ENCODE peak calls at places on chromosomes 7 and 10, in nine cellular contexts. C, X, A, T, U, K, E, V and F are unnamed samples.

GRCh38 chr7:114793155-114793849 is 128.6 kb upstream of the MDFIC start:
- DNase-seq in K (no peak), C (no peak), U (no peak), V (no peak), E (no peak), T (no peak), X (no peak), A (no peak), F (no peak)

GRCh38 chr7:53984776-53985175 is 557.4 kb upstream of the VSTM2A start:
- DNase-seq in U (no peak), X (no peak), K (peak), V (no peak), C (no peak), T (no peak), E (no peak), A (no peak), F (no peak)

GRCh38 chr7:99371376-99371920 is 3.1 kb upstream of the ARPC1B start:
- DNase-seq in E (no peak), X (no peak), V (no peak), A (no peak), U (no peak), C (no peak), T (no peak), K (no peak), F (no peak)

GRCh38 chr10:6563720-6564119 is 16.4 kb downstream of the PRKCQ start:
- DNase-seq in X (no peak), A (no peak), C (no peak), E (no peak), V (no peak), U (no peak), T (no peak), K (no peak), F (no peak)

GRCh38 chr7:91694221-91694856 is 186.2 kb downstream of the MTERF1 start:
- DNase-seq in X (no peak), K (no peak), U (no peak), V (no peak), C (no peak), A (no peak), E (no peak), T (no peak), F (no peak)

GRCh38 chr10:122323941-122324675 is 50.4 kb upstream of the PLEKHA1 start:
- DNase-seq in A (no peak), U (no peak), V (no peak), K (no peak), E (no peak), X (no peak), T (no peak), C (no peak), F (no peak)

GRCh38 chr10:58582045-58582444 is 69.4 kb downstream of the BICC1 start:
- DNase-seq in A (no peak), K (no peak), X (no peak), V (no peak), T (no peak), U (no peak), E (no peak), C (no peak), F (no peak)

GRCh38 chr10:625751-626711 is 63.4 kb downstream of the DIP2C start:
- DNase-seq in T (no peak), E (no peak), X (no peak), A (no peak), V (no peak), K (no peak), U (no peak), C (no peak), F (no peak)

GRCh38 chr7:11026452-11027359 is 53.0 kb downstream of the PHF14 start:
- DNase-seq in C (no peak), T (no peak), E (peak), U (no peak), X (no peak), A (no peak), V (no peak), K (no peak), F (no peak)

GRCh38 chr10:103578782-103579382 is 85.4 kb downstream of the NEURL1 start:
- DNase-seq in C (no peak), V (no peak), E (no peak), A (no peak), X (no peak), U (no peak), T (no peak), K (no peak), F (no peak)

GRCh38 chr7:2162959-2163358 is 69.8 kb downstream of the MAD1L1 start:
- DNase-seq in E (no peak), U (no peak), A (no peak), X (no peak), C (no peak), V (no peak), T (no peak), K (no peak), F (no peak)

GRCh38 chr7:95794917-95795515 is 22.7 kb downstream of the DYNC1I1 start:
- DNase-seq in X (no peak), V (no peak), A (no peak), T (no peak), E (no peak), K (no peak), U (no peak), C (peak), F (peak)

GRCh38 chr7:20013551-20013950 is 203.6 kb downstream of the MACC1 start:
- DNase-seq in V (no peak), U (no peak), T (no peak), C (no peak), K (no peak), A (no peak), E (no peak), X (no peak), F (no peak)

GRCh38 chr10:61183971-61184370 is 240.0 kb upstream of the RHOBTB1 start:
- DNase-seq in C (no peak), K (no peak), A (no peak), X (no peak), U (no peak), V (no peak), E (no peak), T (no peak), F (no peak)

GRCh38 chr10:26437637-26438461 is at the start of gene APBB1IP:
- DNase-seq in V (peak), K (no peak), X (peak), E (no peak), C (no peak), T (peak), U (peak), A (no peak), F (no peak)

GRCh38 chr10:7679256-7679655 is 12.5 kb upstream of the ITIH5 start:
- DNase-seq in K (no peak), E (no peak), V (no peak), U (no peak), T (no peak), C (no peak), A (no peak), X (no peak), F (no peak)

GRCh38 chr7:106862317-106863183 is 2.5 kb upstream of the PIK3CG start:
- DNase-seq in K (no peak), V (no peak), X (no peak), U (no peak), C (no peak), A (no peak), E (no peak), T (no peak), F (no peak)

GRCh38 chr7:40057292-40057691 is 77.1 kb downstream of the MPLKIP start:
- DNase-seq in A (peak), C (no peak), V (no peak), T (no peak), X (no peak), E (no peak), U (no peak), K (no peak), F (no peak)

GRCh38 chr10:104337527-104337984 is 709 bp downstream of the ITPRIP start:
- DNase-seq in A (no peak), K (no peak), V (peak), E (no peak), X (peak), C (no peak), U (peak), T (no peak), F (no peak)

GRCh38 chr10:116053910-116054309 is 219.1 kb downstream of the GFRA1 start:
- DNase-seq in U (no peak), T (no peak), V (no peak), X (no peak), K (no peak), E (peak), A (no peak), C (peak), F (no peak)

GRCh38 chr7:45088821-45089313 is at the start of gene NACAD:
- DNase-seq in A (peak), V (no peak), K (peak), X (no peak), C (peak), E (peak), U (peak), T (peak), F (no peak)

GRCh38 chr7:152633504-152633903 is 42.4 kb downstream of the XRCC2 start:
- DNase-seq in E (no peak), A (no peak), U (no peak), X (no peak), V (no peak), T (no peak), C (no peak), K (no peak), F (no peak)

GRCh38 chr7:139304517-139304916 is 36.6 kb upstream of the FMC1 start:
- DNase-seq in X (no peak), A (no peak), T (no peak), E (no peak), C (no peak), V (no peak), U (no peak), K (no peak), F (no peak)

GRCh38 chr7:90595801-90596683 is at the start of gene CDK14:
- DNase-seq in C (peak), V (peak), X (peak), E (peak), A (peak), T (peak), K (peak), U (peak), F (peak)

GRCh38 chr7:99824091-99824490 is 3.7 kb upstream of the CYP3A43 start:
- DNase-seq in T (no peak), U (no peak), E (no peak), V (no peak), K (no peak), X (no peak), C (no peak), A (no peak), F (no peak)

GRCh38 chr7:77498659-77499379 is 38.3 kb upstream of the PTPN12 start:
- DNase-seq in T (no peak), A (no peak), X (no peak), C (no peak), V (no peak), U (no peak), K (no peak), E (no peak), F (no peak)

GRCh38 chr10:108899686-108900085 is 1023.6 kb downstream of the XPNPEP1 start:
- DNase-seq in U (no peak), K (no peak), T (no peak), X (no peak), E (no peak), A (no peak), C (peak), V (no peak), F (no peak)

GRCh38 chr7:447523-447922 is 72.1 kb downstream of the PDGFA start:
- DNase-seq in E (no peak), X (no peak), A (no peak), K (no peak), C (no peak), V (no peak), U (no peak), T (no peak), F (no peak)

GRCh38 chr7:33798671-33799325 is 106.5 kb upstream of the BMPER start:
- DNase-seq in U (no peak), T (no peak), A (no peak), K (no peak), C (no peak), X (no peak), E (no peak), V (no peak), F (no peak)

GRCh38 chr10:116118851-116119250 is 154.2 kb downstream of the GFRA1 start:
- DNase-seq in K (no peak), U (no peak), A (no peak), C (no peak), X (no peak), V (no peak), E (no peak), T (no peak), F (no peak)

GRCh38 chr7:105015631-105015965 is 1.6 kb downstream of the KMT2E start:
- DNase-seq in X (peak), U (no peak), V (peak), C (no peak), T (peak), E (no peak), A (no peak), K (no peak), F (no peak)

GRCh38 chr7:93147358-93147757 is 827 bp downstream of the SAMD9L start:
- DNase-seq in A (no peak), K (no peak), T (no peak), E (peak), U (peak), V (peak), C (no peak), X (peak), F (peak)

GRCh38 chr10:8159628-8160165 is 105.2 kb downstream of the GATA3 start:
- DNase-seq in A (no peak), V (no peak), X (no peak), C (no peak), K (no peak), T (no peak), E (peak), U (no peak), F (no peak)

GRCh38 chr7:116292381-116292780 is 82.0 kb downstream of the TES start:
- DNase-seq in K (no peak), U (no peak), T (no peak), V (no peak), A (no peak), X (no peak), E (no peak), C (no peak), F (no peak)

GRCh38 chr7:92813390-92814024 is 22.9 kb downstream of the CDK6 start:
- DNase-seq in T (no peak), C (no peak), E (no peak), X (no peak), A (no peak), K (no peak), U (no peak), V (peak), F (no peak)

GRCh38 chr7:51316666-51317581 is at the start of gene COBL:
- DNase-seq in E (no peak), A (no peak), U (no peak), C (peak), X (no peak), V (no peak), K (no peak), T (no peak), F (no peak)

GRCh38 chr10:117860823-117861222 is 185.9 kb downstream of the RAB11FIP2 start:
- DNase-seq in X (no peak), C (no peak), U (peak), V (peak), E (no peak), A (no peak), T (no peak), K (no peak), F (peak)